ENCODE peak calls at places on chromosome 12, in five cellular contexts. One of them, this sample, is unnamed.

GRCh38 chr12:27965411-27965810 is 7.1 kb downstream of the PTHLH start:
- DNase-seq in HEK293T: no peak
- DNase-seq in K562: no peak
- DNase-seq in GM12878: no peak
- DNase-seq in HepG2: no peak
- DNase-seq in this sample: no peak

GRCh38 chr12:92338671-92339070 is 193.0 kb upstream of the BTG1 start:
- DNase-seq in HEK293T: no peak
- DNase-seq in GM12878: no peak
- DNase-seq in K562: no peak
- DNase-seq in HepG2: no peak
- DNase-seq in this sample: no peak

GRCh38 chr12:116806845-116807440 is 68.8 kb downstream of the RNFT2 start:
- DNase-seq in K562: peak
- DNase-seq in HepG2: no peak
- DNase-seq in GM12878: no peak
- DNase-seq in HEK293T: no peak
- DNase-seq in this sample: no peak

GRCh38 chr12:106179086-106179485 is 40.3 kb upstream of the NUAK1 start:
- DNase-seq in HEK293T: peak
- DNase-seq in HepG2: peak
- DNase-seq in GM12878: no peak
- DNase-seq in K562: no peak
- DNase-seq in this sample: no peak

GRCh38 chr12:55955800-55956508 is 9.9 kb downstream of the PMEL start:
- DNase-seq in K562: peak
- DNase-seq in HepG2: peak
- DNase-seq in HEK293T: no peak
- DNase-seq in GM12878: no peak
- DNase-seq in this sample: peak

GRCh38 chr12:124321556-124322270 is 26.8 kb downstream of the RFLNA start:
- DNase-seq in HEK293T: no peak
- DNase-seq in HepG2: no peak
- DNase-seq in K562: no peak
- DNase-seq in GM12878: no peak
- DNase-seq in this sample: no peak

GRCh38 chr12:114674201-114675047 is 9.6 kb downstream of the TBX3 start:
- DNase-seq in K562: no peak
- DNase-seq in HEK293T: no peak
- DNase-seq in HepG2: no peak
- DNase-seq in GM12878: no peak
- DNase-seq in this sample: no peak

GRCh38 chr12:93032748-93033147 is 103.7 kb upstream of the EEA1 start:
- DNase-seq in K562: no peak
- DNase-seq in GM12878: no peak
- DNase-seq in HepG2: no peak
- DNase-seq in HEK293T: no peak
- DNase-seq in this sample: no peak

GRCh38 chr12:80778005-80778541 is 61.4 kb downstream of the MYF5 start:
- DNase-seq in K562: peak
- DNase-seq in GM12878: peak
- DNase-seq in HepG2: peak
- DNase-seq in HEK293T: peak
- DNase-seq in this sample: peak

GRCh38 chr12:4392223-4392742 is 12.8 kb upstream of the FGF23 start:
- DNase-seq in HEK293T: no peak
- DNase-seq in GM12878: no peak
- DNase-seq in K562: peak
- DNase-seq in HepG2: no peak
- DNase-seq in this sample: no peak

GRCh38 chr12:913919-914718 is 35.4 kb downstream of the RAD52 start:
- DNase-seq in HEK293T: no peak
- DNase-seq in K562: no peak
- DNase-seq in HepG2: no peak
- DNase-seq in GM12878: no peak
- DNase-seq in this sample: no peak

GRCh38 chr12:128976120-128976519 is 122.8 kb downstream of the GLT1D1 start:
- DNase-seq in K562: peak
- DNase-seq in GM12878: no peak
- DNase-seq in HEK293T: peak
- DNase-seq in HepG2: no peak
- DNase-seq in this sample: no peak

GRCh38 chr12:52314511-52314910 is 6.7 kb downstream of the KRT83 start:
- DNase-seq in HEK293T: no peak
- DNase-seq in HepG2: no peak
- DNase-seq in GM12878: no peak
- DNase-seq in K562: no peak
- DNase-seq in this sample: no peak

GRCh38 chr12:52316290-52316689 is 4.9 kb downstream of the KRT83 start:
- DNase-seq in HEK293T: no peak
- DNase-seq in HepG2: no peak
- DNase-seq in K562: no peak
- DNase-seq in GM12878: no peak
- DNase-seq in this sample: no peak

GRCh38 chr12:52312086-52312485 is 9.1 kb downstream of the KRT83 start:
- DNase-seq in K562: no peak
- DNase-seq in GM12878: no peak
- DNase-seq in HEK293T: no peak
- DNase-seq in HepG2: no peak
- DNase-seq in this sample: no peak

GRCh38 chr12:52313461-52313860 is 7.7 kb downstream of the KRT83 start:
- DNase-seq in HepG2: no peak
- DNase-seq in K562: no peak
- DNase-seq in GM12878: no peak
- DNase-seq in HEK293T: no peak
- DNase-seq in this sample: no peak

GRCh38 chr12:52313926-52314325 is 7.3 kb downstream of the KRT83 start:
- DNase-seq in HEK293T: no peak
- DNase-seq in K562: no peak
- DNase-seq in GM12878: no peak
- DNase-seq in HepG2: no peak
- DNase-seq in this sample: no peak
- TF ChIP-seq FOXM1 in HEK293T: no peak
- TF ChIP-seq FOXM1 in K562: no peak
- TF ChIP-seq FOXM1 in GM12878: no peak
- TF ChIP-seq FOXM1 in HepG2: no peak
- TF ChIP-seq FOXM1 in this sample: no peak

GRCh38 chr12:25189656-25190055 is 5.3 kb downstream of the DNAI7 start:
- DNase-seq in HEK293T: no peak
- DNase-seq in K562: no peak
- DNase-seq in GM12878: no peak
- DNase-seq in HepG2: no peak
- DNase-seq in this sample: no peak

GRCh38 chr12:25186788-25187397 is 8.1 kb downstream of the DNAI7 start:
- DNase-seq in GM12878: peak
- DNase-seq in HepG2: peak
- DNase-seq in K562: no peak
- DNase-seq in HEK293T: no peak
- DNase-seq in this sample: no peak

GRCh38 chr12:25186038-25186787 is 8.7 kb downstream of the DNAI7 start:
- DNase-seq in HepG2: peak
- DNase-seq in GM12878: peak
- DNase-seq in K562: no peak
- DNase-seq in HEK293T: no peak
- DNase-seq in this sample: no peak

GRCh38 chr12:25184132-25184531 is 10.8 kb downstream of the DNAI7 start:
- DNase-seq in HepG2: no peak
- DNase-seq in K562: no peak
- DNase-seq in GM12878: no peak
- DNase-seq in HEK293T: no peak
- DNase-seq in this sample: no peak

GRCh38 chr12:25187781-25188180 is 7.2 kb downstream of the DNAI7 start:
- DNase-seq in HEK293T: no peak
- DNase-seq in K562: no peak
- DNase-seq in GM12878: no peak
- DNase-seq in HepG2: no peak
- DNase-seq in this sample: no peak
- TF ChIP-seq FOXM1 in HEK293T: no peak
- TF ChIP-seq FOXM1 in K562: no peak
- TF ChIP-seq FOXM1 in GM12878: no peak
- TF ChIP-seq FOXM1 in HepG2: no peak
- TF ChIP-seq FOXM1 in this sample: no peak

GRCh38 chr12:8827551-8828347 is 5.3 kb downstream of the A2ML1 start:
- DNase-seq in GM12878: no peak
- DNase-seq in HepG2: no peak
- DNase-seq in K562: no peak
- DNase-seq in HEK293T: no peak
- DNase-seq in this sample: no peak

GRCh38 chr12:8822298-8822697 is at the start of gene A2ML1:
- DNase-seq in GM12878: no peak
- DNase-seq in K562: no peak
- DNase-seq in HepG2: no peak
- DNase-seq in HEK293T: no peak
- DNase-seq in this sample: no peak

GRCh38 chr12:8819676-8819980 is 2.8 kb upstream of the A2ML1 start:
- DNase-seq in HepG2: no peak
- DNase-seq in GM12878: no peak
- DNase-seq in K562: peak
- DNase-seq in HEK293T: no peak
- DNase-seq in this sample: no peak

GRCh38 chr12:8828514-8829127 is 6.2 kb downstream of the A2ML1 start:
- DNase-seq in HepG2: no peak
- DNase-seq in GM12878: no peak
- DNase-seq in HEK293T: no peak
- DNase-seq in K562: peak
- DNase-seq in this sample: no peak

DNA sequence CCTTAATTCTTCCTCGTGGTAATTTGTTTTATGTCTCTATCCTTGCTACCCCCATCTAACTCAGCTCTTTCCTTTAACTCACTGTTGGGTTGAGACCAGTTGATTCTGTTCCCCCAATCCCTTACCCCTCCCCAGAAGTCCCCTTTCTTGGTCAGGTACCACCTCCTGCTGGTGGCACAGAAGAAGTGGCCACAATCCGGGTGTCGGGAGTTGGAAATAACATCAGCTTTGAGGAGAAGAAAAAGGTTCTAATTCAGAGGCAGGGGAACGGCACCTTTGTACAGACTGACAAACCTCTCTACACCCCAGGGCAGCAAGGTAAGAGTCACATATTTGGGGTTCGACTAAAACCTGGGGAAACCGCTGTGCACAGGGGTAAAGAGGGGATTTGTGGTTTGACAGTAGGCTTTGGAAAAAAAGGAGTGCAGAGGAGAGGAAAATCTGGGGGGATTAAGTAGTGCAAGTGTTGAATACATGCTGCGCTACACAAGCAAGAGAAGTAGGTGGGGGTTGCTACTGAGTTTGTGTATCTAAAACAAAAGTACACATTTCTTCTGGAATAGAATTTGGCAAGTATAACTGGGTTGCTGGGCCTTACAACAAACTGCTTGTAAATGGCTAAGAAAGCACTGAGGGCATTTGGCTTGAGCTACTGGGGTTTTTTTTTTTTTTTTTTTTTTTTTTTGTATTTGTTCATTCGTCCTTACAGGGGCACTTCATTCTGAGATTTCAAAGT is 1.3 kb downstream of the A2ML1 start:
- DNase-seq in HepG2: no peak
- DNase-seq in GM12878: no peak
- DNase-seq in HEK293T: peak
- DNase-seq in K562: peak
- DNase-seq in this sample: peak
- TF ChIP-seq FOXM1 in HepG2: no peak
- TF ChIP-seq FOXM1 in GM12878: no peak
- TF ChIP-seq FOXM1 in HEK293T: no peak
- TF ChIP-seq FOXM1 in K562: no peak
- TF ChIP-seq FOXM1 in this sample: no peak

DNA sequence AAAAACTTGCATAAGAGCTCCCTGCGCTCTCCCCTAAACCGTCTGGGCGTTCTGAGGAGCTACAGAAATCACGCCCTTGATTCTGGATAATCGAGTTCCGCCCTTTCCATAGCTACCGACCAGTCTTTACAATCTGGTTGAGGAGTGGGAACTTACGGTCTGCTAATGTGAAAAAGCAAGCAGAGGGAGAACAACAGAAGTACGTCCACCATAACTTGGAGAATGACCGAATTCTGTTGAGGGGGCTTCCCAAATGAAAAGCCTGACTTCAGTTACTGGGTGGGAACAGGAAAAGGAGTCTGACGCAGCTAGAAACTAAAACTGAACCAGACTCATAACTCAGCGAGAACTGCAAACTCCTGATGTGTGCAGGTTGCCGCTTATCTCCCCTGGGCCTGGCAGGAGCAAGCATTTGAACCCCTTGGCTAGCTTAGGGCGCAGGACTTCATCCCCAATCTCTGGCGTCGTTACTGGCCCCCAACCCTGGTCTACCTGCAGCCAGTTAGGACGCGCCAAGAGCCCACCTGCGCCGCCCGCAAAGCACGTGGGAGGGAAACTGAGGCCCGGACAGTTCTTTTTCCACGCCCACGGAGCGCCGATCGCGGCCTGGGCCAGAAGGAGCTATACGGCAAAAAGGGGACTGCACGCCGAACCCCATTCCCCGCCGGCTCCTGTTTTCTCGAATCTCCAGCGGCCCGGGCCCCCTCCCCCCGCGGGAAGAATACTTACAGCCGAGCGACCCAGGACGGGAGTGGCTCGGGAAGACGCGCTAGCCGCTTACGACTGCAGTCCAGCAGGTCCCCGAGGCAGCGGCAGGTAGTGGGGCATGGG is 818 bp downstream of the LRIG3 start:
- DNase-seq in HepG2: peak
- DNase-seq in GM12878: no peak
- DNase-seq in K562: no peak
- DNase-seq in HEK293T: peak
- DNase-seq in this sample: no peak
- TF ChIP-seq FOXM1 in HepG2: no peak
- TF ChIP-seq FOXM1 in GM12878: no peak
- TF ChIP-seq FOXM1 in K562: no peak
- TF ChIP-seq FOXM1 in HEK293T: no peak
- TF ChIP-seq FOXM1 in this sample: no peak